ENCODE peak calls at places on chromosomes 1 and 21, in five cellular contexts. One of them, this sample, is unnamed.

GRCh38 chr1:94807742-94808491 is 12.2 kb upstream of the SLC44A3 start:
- DNase-seq in cardiac muscle cell: no peak
- DNase-seq in CD8-positive, alpha-beta memory T cell: no peak
- DNase-seq in stimulated activated CD4-positive, alpha-beta T cell treated with anti-CD3 and anti-CD28 coated beads, Interleukin-15, amount 100 ng/mL, for 1 hour: no peak
- DNase-seq in putamen: no peak
- DNase-seq in this sample: no peak

GRCh38 chr21:43847301-43847700 is 17.7 kb upstream of the AGPAT3 start:
- DNase-seq in stimulated activated CD4-positive, alpha-beta T cell treated with anti-CD3 and anti-CD28 coated beads, Interleukin-15, amount 100 ng/mL, for 1 hour: no peak
- DNase-seq in cardiac muscle cell: no peak
- DNase-seq in CD8-positive, alpha-beta memory T cell: no peak
- DNase-seq in putamen: no peak
- DNase-seq in this sample: no peak

GRCh38 chr1:213163278-213163711 is 112.3 kb downstream of the RPS6KC1 start:
- DNase-seq in putamen: no peak
- DNase-seq in stimulated activated CD4-positive, alpha-beta T cell treated with anti-CD3 and anti-CD28 coated beads, Interleukin-15, amount 100 ng/mL, for 1 hour: no peak
- DNase-seq in CD8-positive, alpha-beta memory T cell: no peak
- DNase-seq in cardiac muscle cell: no peak
- DNase-seq in this sample: no peak

GRCh38 chr1:6129313-6129712 is 50.8 kb downstream of the CHD5 start:
- DNase-seq in CD8-positive, alpha-beta memory T cell: peak; percentile 17
- DNase-seq in cardiac muscle cell: no peak
- DNase-seq in putamen: no peak
- DNase-seq in stimulated activated CD4-positive, alpha-beta T cell treated with anti-CD3 and anti-CD28 coated beads, Interleukin-15, amount 100 ng/mL, for 1 hour: no peak
- DNase-seq in this sample: no peak

GRCh38 chr1:58783993-58784757 is at the start of gene JUN:
- DNase-seq in putamen: peak; percentile 100
- DNase-seq in CD8-positive, alpha-beta memory T cell: peak; percentile 100
- DNase-seq in stimulated activated CD4-positive, alpha-beta T cell treated with anti-CD3 and anti-CD28 coated beads, Interleukin-15, amount 100 ng/mL, for 1 hour: peak; percentile 94
- DNase-seq in cardiac muscle cell: peak; percentile 100
- DNase-seq in this sample: peak; percentile 99

GRCh38 chr1:115710859-115711624 is 57.5 kb downstream of the CASQ2 start:
- DNase-seq in CD8-positive, alpha-beta memory T cell: no peak
- DNase-seq in putamen: no peak
- DNase-seq in cardiac muscle cell: no peak
- DNase-seq in stimulated activated CD4-positive, alpha-beta T cell treated with anti-CD3 and anti-CD28 coated beads, Interleukin-15, amount 100 ng/mL, for 1 hour: no peak
- DNase-seq in this sample: no peak

GRCh38 chr21:42562258-42562657 is 48.6 kb downstream of the SLC37A1 start:
- DNase-seq in stimulated activated CD4-positive, alpha-beta T cell treated with anti-CD3 and anti-CD28 coated beads, Interleukin-15, amount 100 ng/mL, for 1 hour: no peak
- DNase-seq in putamen: no peak
- DNase-seq in cardiac muscle cell: no peak
- DNase-seq in CD8-positive, alpha-beta memory T cell: no peak
- DNase-seq in this sample: no peak

GRCh38 chr1:230103341-230104173 is 36.5 kb downstream of the GALNT2 start:
- DNase-seq in CD8-positive, alpha-beta memory T cell: no peak
- DNase-seq in putamen: no peak
- DNase-seq in stimulated activated CD4-positive, alpha-beta T cell treated with anti-CD3 and anti-CD28 coated beads, Interleukin-15, amount 100 ng/mL, for 1 hour: no peak
- DNase-seq in cardiac muscle cell: no peak
- DNase-seq in this sample: no peak

GRCh38 chr1:207152792-207153434 is 48.9 kb downstream of the C4BPA start:
- DNase-seq in stimulated activated CD4-positive, alpha-beta T cell treated with anti-CD3 and anti-CD28 coated beads, Interleukin-15, amount 100 ng/mL, for 1 hour: no peak
- DNase-seq in putamen: no peak
- DNase-seq in cardiac muscle cell: no peak
- DNase-seq in CD8-positive, alpha-beta memory T cell: no peak
- DNase-seq in this sample: no peak

GRCh38 chr1:178055779-178056471 is 38.0 kb upstream of the RASAL2 start:
- DNase-seq in putamen: no peak
- DNase-seq in cardiac muscle cell: no peak
- DNase-seq in CD8-positive, alpha-beta memory T cell: no peak
- DNase-seq in stimulated activated CD4-positive, alpha-beta T cell treated with anti-CD3 and anti-CD28 coated beads, Interleukin-15, amount 100 ng/mL, for 1 hour: no peak
- DNase-seq in this sample: no peak

GRCh38 chr1:32893198-32894018 is 7.1 kb downstream of the HPCA start:
- DNase-seq in stimulated activated CD4-positive, alpha-beta T cell treated with anti-CD3 and anti-CD28 coated beads, Interleukin-15, amount 100 ng/mL, for 1 hour: no peak
- DNase-seq in putamen: no peak
- DNase-seq in CD8-positive, alpha-beta memory T cell: no peak
- DNase-seq in cardiac muscle cell: no peak
- DNase-seq in this sample: no peak

GRCh38 chr1:93028542-93028941 is 50.5 kb upstream of the MTF2 start:
- DNase-seq in putamen: no peak
- DNase-seq in CD8-positive, alpha-beta memory T cell: no peak
- DNase-seq in stimulated activated CD4-positive, alpha-beta T cell treated with anti-CD3 and anti-CD28 coated beads, Interleukin-15, amount 100 ng/mL, for 1 hour: no peak
- DNase-seq in cardiac muscle cell: no peak
- DNase-seq in this sample: no peak

GRCh38 chr21:44942566-44942965 is 2.7 kb downstream of the SLX9 start:
- DNase-seq in stimulated activated CD4-positive, alpha-beta T cell treated with anti-CD3 and anti-CD28 coated beads, Interleukin-15, amount 100 ng/mL, for 1 hour: no peak
- DNase-seq in putamen: no peak
- DNase-seq in cardiac muscle cell: no peak
- DNase-seq in CD8-positive, alpha-beta memory T cell: no peak
- DNase-seq in this sample: no peak

GRCh38 chr1:23590058-23590783 is 30.9 kb upstream of the ID3 start:
- DNase-seq in CD8-positive, alpha-beta memory T cell: no peak
- DNase-seq in putamen: no peak
- DNase-seq in cardiac muscle cell: no peak
- DNase-seq in stimulated activated CD4-positive, alpha-beta T cell treated with anti-CD3 and anti-CD28 coated beads, Interleukin-15, amount 100 ng/mL, for 1 hour: no peak
- DNase-seq in this sample: no peak

GRCh38 chr1:43885311-43885801 is 48.2 kb upstream of the ARTN start:
- DNase-seq in CD8-positive, alpha-beta memory T cell: no peak
- DNase-seq in stimulated activated CD4-positive, alpha-beta T cell treated with anti-CD3 and anti-CD28 coated beads, Interleukin-15, amount 100 ng/mL, for 1 hour: no peak
- DNase-seq in cardiac muscle cell: peak; percentile 61
- DNase-seq in putamen: no peak
- DNase-seq in this sample: no peak

GRCh38 chr1:19651141-19651737 is 7.1 kb downstream of the NBL1 start:
- DNase-seq in cardiac muscle cell: peak; percentile 70
- DNase-seq in putamen: no peak
- DNase-seq in stimulated activated CD4-positive, alpha-beta T cell treated with anti-CD3 and anti-CD28 coated beads, Interleukin-15, amount 100 ng/mL, for 1 hour: no peak
- DNase-seq in CD8-positive, alpha-beta memory T cell: peak; percentile 62
- DNase-seq in this sample: peak; percentile 47

GRCh38 chr1:2483026-2483425 is 6.9 kb downstream of the PLCH2 start:
- DNase-seq in stimulated activated CD4-positive, alpha-beta T cell treated with anti-CD3 and anti-CD28 coated beads, Interleukin-15, amount 100 ng/mL, for 1 hour: no peak
- DNase-seq in cardiac muscle cell: no peak
- DNase-seq in CD8-positive, alpha-beta memory T cell: no peak
- DNase-seq in putamen: no peak
- DNase-seq in this sample: no peak

GRCh38 chr1:24301395-24302175 is 17.6 kb upstream of the GRHL3 start:
- DNase-seq in putamen: no peak
- DNase-seq in cardiac muscle cell: no peak
- DNase-seq in stimulated activated CD4-positive, alpha-beta T cell treated with anti-CD3 and anti-CD28 coated beads, Interleukin-15, amount 100 ng/mL, for 1 hour: no peak
- DNase-seq in CD8-positive, alpha-beta memory T cell: no peak
- DNase-seq in this sample: no peak

GRCh38 chr1:20551945-20552727 is at the start of gene FAM43B:
- DNase-seq in CD8-positive, alpha-beta memory T cell: no peak
- DNase-seq in cardiac muscle cell: peak; percentile 90
- DNase-seq in putamen: peak; percentile 61
- DNase-seq in stimulated activated CD4-positive, alpha-beta T cell treated with anti-CD3 and anti-CD28 coated beads, Interleukin-15, amount 100 ng/mL, for 1 hour: no peak
- DNase-seq in this sample: no peak

GRCh38 chr1:151175910-151176309 is at the start of gene TMOD4:
- DNase-seq in CD8-positive, alpha-beta memory T cell: no peak
- DNase-seq in stimulated activated CD4-positive, alpha-beta T cell treated with anti-CD3 and anti-CD28 coated beads, Interleukin-15, amount 100 ng/mL, for 1 hour: no peak
- DNase-seq in putamen: no peak
- DNase-seq in cardiac muscle cell: no peak
- DNase-seq in this sample: no peak

GRCh38 chr1:83673287-83673686 is 325.6 kb downstream of the TTLL7 start:
- DNase-seq in cardiac muscle cell: no peak
- DNase-seq in putamen: no peak
- DNase-seq in CD8-positive, alpha-beta memory T cell: no peak
- DNase-seq in stimulated activated CD4-positive, alpha-beta T cell treated with anti-CD3 and anti-CD28 coated beads, Interleukin-15, amount 100 ng/mL, for 1 hour: no peak
- DNase-seq in this sample: no peak